ENCODE peak calls at places on chromosomes 3 and 15, in eight cellular contexts. M, J, D, W, X, N, O and V are unnamed samples.

GRCh38 chr3:187987919-187988318 is 166.0 kb upstream of the LPP start:
- DNase-seq in O (no peak), D (no peak), X (no peak), M (no peak), N (no peak), J (no peak), W (no peak), V (no peak)

GRCh38 chr3:147216143-147216673 is 190.1 kb downstream of the ZIC4 start:
- DNase-seq in X (no peak), N (no peak), W (no peak), M (no peak), J (no peak), O (no peak), D (no peak), V (no peak)

GRCh38 chr3:153180860-153181372 is 18.9 kb downstream of the RAP2B start:
- DNase-seq in W (no peak), J (no peak), D (no peak), N (peak), O (no peak), M (no peak), X (no peak), V (no peak)

GRCh38 chr3:178205750-178206149 is 330.5 kb upstream of the KCNMB2 start:
- DNase-seq in W (no peak), N (no peak), D (no peak), M (no peak), O (peak), J (no peak), X (no peak), V (no peak)

GRCh38 chr15:98000249-98001203 is 40.0 kb downstream of the ARRDC4 start:
- DNase-seq in W (peak), M (no peak), O (peak), J (no peak), D (peak), N (peak), X (no peak), V (peak)

GRCh38 chr3:124905093-124905492 is 17.9 kb upstream of the ITGB5 start:
- DNase-seq in O (no peak), M (no peak), X (no peak), N (no peak), J (no peak), W (no peak), D (no peak), V (no peak)

GRCh38 chr15:71940004-71940588 is 129.7 kb downstream of the NR2E3 start:
- DNase-seq in X (no peak), W (no peak), J (no peak), M (no peak), D (no peak), N (no peak), O (no peak), V (no peak)

GRCh38 chr3:78690806-78691205 is 1077.0 kb downstream of the ROBO1 start:
- DNase-seq in M (no peak), D (no peak), O (no peak), J (no peak), W (no peak), X (peak), N (peak), V (no peak)

GRCh38 chr15:44726568-44727461 is 9.5 kb upstream of the TRIM69 start:
- DNase-seq in M (no peak), J (peak), D (peak), W (peak), N (peak), O (peak), X (peak), V (peak)

GRCh38 chr3:63945558-63946096 is 33.4 kb upstream of the SCAANT1 start:
- DNase-seq in J (no peak), X (no peak), M (no peak), O (no peak), D (no peak), W (no peak), N (no peak), V (no peak)

GRCh38 chr3:90007786-90008499 is 900.5 kb downstream of the EPHA3 start:
- DNase-seq in D (no peak), M (no peak), O (no peak), J (peak), X (no peak), N (peak), W (no peak), V (no peak)

GRCh38 chr3:121786485-121786884 is 36.9 kb upstream of the GOLGB1 start:
- DNase-seq in X (no peak), J (no peak), O (no peak), M (no peak), W (no peak), N (peak), D (no peak), V (no peak)

GRCh38 chr15:44788748-44789147 is 52.4 kb downstream of the TRIM69 start:
- DNase-seq in M (no peak), J (no peak), W (no peak), O (no peak), D (no peak), N (peak), X (no peak), V (no peak)

GRCh38 chr3:8931342-8931741 is 31.9 kb downstream of the RAD18 start:
- DNase-seq in X (no peak), M (no peak), W (no peak), O (no peak), N (no peak), J (no peak), D (no peak), V (no peak)

GRCh38 chr3:171157286-171157685 is 130.8 kb upstream of the SLC2A2 start:
- DNase-seq in N (peak), X (no peak), W (no peak), J (no peak), M (no peak), O (no peak), D (no peak), V (no peak)

GRCh38 chr3:64150527-64151238 is 74.6 kb downstream of the PRICKLE2 start:
- DNase-seq in W (peak), O (peak), D (peak), J (no peak), X (peak), M (peak), N (peak), V (no peak)

GRCh38 chr15:40386480-40386879 is 4.0 kb downstream of the KNSTRN start:
- DNase-seq in O (no peak), M (no peak), W (no peak), D (no peak), X (no peak), N (no peak), J (no peak), V (no peak)

GRCh38 chr3:71305246-71306206 is 278.0 kb downstream of the FOXP1 start:
- DNase-seq in O (no peak), D (no peak), J (peak), M (no peak), N (peak), W (peak), X (peak), V (no peak)

GRCh38 chr15:71708052-71708432 is 102.3 kb upstream of the NR2E3 start:
- DNase-seq in M (no peak), N (peak), X (no peak), J (no peak), D (no peak), O (no peak), W (peak), V (no peak)

GRCh38 chr3:123130079-123130726 is 63.4 kb downstream of the PDIA5 start:
- DNase-seq in W (peak), O (no peak), X (no peak), N (no peak), J (no peak), D (no peak), M (no peak), V (no peak)

GRCh38 chr3:84836961-84837360 is 121.8 kb upstream of the CADM2 start:
- DNase-seq in O (no peak), D (no peak), W (no peak), X (no peak), N (no peak), J (peak), M (peak), V (no peak)

GRCh38 chr15:89129123-89129815 is 41.0 kb downstream of the ABHD2 start:
- DNase-seq in O (no peak), X (no peak), D (no peak), W (peak), M (no peak), J (peak), N (peak), V (no peak)

GRCh38 chr3:169241928-169242751 is 421.4 kb downstream of the MECOM start:
- DNase-seq in J (peak), N (peak), X (peak), O (no peak), M (no peak), D (no peak), W (no peak), V (no peak)

GRCh38 chr3:133934073-133934970 is 38.6 kb upstream of the RAB6B start:
- DNase-seq in W (peak), M (no peak), J (no peak), O (no peak), D (no peak), N (no peak), X (no peak), V (no peak)

GRCh38 chr3:107681385-107681784 is 158.6 kb downstream of the BBX start:
- DNase-seq in M (no peak), X (no peak), W (no peak), D (no peak), J (no peak), O (no peak), N (no peak), V (no peak)

GRCh38 chr15:100651253-100651652 is 48.9 kb downstream of the ASB7 start:
- DNase-seq in M (no peak), O (peak), X (peak), N (peak), D (no peak), J (peak), W (no peak), V (no peak)

GRCh38 chr15:76987896-76988860 is 6.7 kb upstream of the PSTPIP1 start:
- DNase-seq in J (no peak), D (no peak), M (no peak), N (peak), W (peak), O (no peak), X (no peak), V (no peak)

GRCh38 chr15:67571643-67572415 is 29.3 kb downstream of the MAP2K5 start:
- DNase-seq in M (no peak), N (no peak), W (peak), O (no peak), D (no peak), X (no peak), J (no peak), V (no peak)

GRCh38 chr15:91522609-91523332 is 330.7 kb upstream of the SLCO3A1 start:
- DNase-seq in J (peak), W (no peak), X (no peak), D (no peak), N (peak), O (no peak), M (no peak), V (no peak)

GRCh38 chr3:21839592-21839991 is 88.6 kb upstream of the ZNF385D start:
- DNase-seq in W (no peak), O (peak), X (peak), D (peak), M (no peak), N (peak), J (no peak), V (peak)

GRCh38 chr15:69167218-69167842 is 6.9 kb downstream of the GLCE start:
- DNase-seq in D (no peak), M (no peak), W (no peak), X (no peak), J (no peak), N (no peak), O (no peak), V (no peak)

GRCh38 chr3:105354429-105354828 is 12.3 kb upstream of the ALCAM start:
- DNase-seq in W (no peak), D (no peak), M (no peak), X (no peak), N (no peak), O (no peak), J (no peak), V (no peak)

GRCh38 chr3:123518892-123519485 is 65.9 kb downstream of the HACD2 start:
- DNase-seq in J (no peak), W (no peak), X (no peak), N (no peak), D (no peak), M (no peak), O (no peak), V (no peak)

GRCh38 chr15:44659041-44659440 is 4.4 kb downstream of the SPG11 start:
- DNase-seq in N (no peak), W (no peak), J (no peak), X (no peak), D (no peak), M (no peak), O (no peak), V (no peak)

GRCh38 chr3:184781801-184782200 is 30.2 kb upstream of the VPS8 start:
- DNase-seq in W (no peak), M (no peak), J (no peak), D (no peak), N (no peak), X (no peak), O (no peak), V (no peak)

GRCh38 chr3:2861120-2861519 is 249.1 kb downstream of the IL5RA start:
- DNase-seq in O (no peak), M (no peak), D (no peak), N (no peak), J (no peak), X (no peak), W (no peak), V (no peak)

GRCh38 chr3:176160997-176161396 is 1036.3 kb downstream of the TBL1XR1 start:
- DNase-seq in D (no peak), W (no peak), M (no peak), O (no peak), N (no peak), X (no peak), J (no peak), V (no peak)

GRCh38 chr3:10772230-10773161 is 43.5 kb upstream of the SLC6A11 start:
- DNase-seq in J (no peak), N (peak), X (no peak), W (peak), M (no peak), D (no peak), O (no peak), V (no peak)
- TF ChIP-seq CTCF in J (peak), N (no peak), X (peak), W (no peak), M (no peak), D (peak), O (no peak), V (peak)

GRCh38 chr3:72482589-72483249 is 365.5 kb downstream of the SHQ1 start:
- DNase-seq in N (peak), M (peak), J (peak), O (no peak), X (peak), D (no peak), W (peak), V (peak)
- H3K4me3 ChIP-seq in N (peak), M (peak), J (peak), O (no peak), X (peak), D (peak), W (no peak), V (peak)

GRCh38 chr3:190427108-190427507 is 22.6 kb downstream of the TMEM207 start:
- DNase-seq in M (no peak), X (no peak), O (no peak), J (no peak), N (no peak), D (no peak), W (no peak), V (no peak)

GRCh38 chr3:190424108-190424477 is 25.6 kb downstream of the TMEM207 start:
- DNase-seq in O (no peak), J (no peak), X (no peak), M (no peak), W (no peak), D (no peak), N (no peak), V (no peak)

GRCh38 chr3:190425833-190426232 is 23.9 kb downstream of the TMEM207 start:
- DNase-seq in D (no peak), M (no peak), W (no peak), J (no peak), O (no peak), X (no peak), N (no peak), V (no peak)

GRCh38 chr3:190429681-190430080 is 20.0 kb downstream of the TMEM207 start:
- DNase-seq in X (peak), J (peak), D (no peak), W (no peak), M (no peak), O (no peak), N (peak), V (no peak)

GRCh38 chr3:190424478-190425439 is 24.9 kb downstream of the TMEM207 start:
- DNase-seq in D (peak), X (peak), W (peak), O (no peak), J (peak), M (no peak), N (peak), V (peak)
- TF ChIP-seq CTCF in D (peak), X (peak), W (peak), O (peak), J (peak), M (peak), N (peak), V (peak)

DNA sequence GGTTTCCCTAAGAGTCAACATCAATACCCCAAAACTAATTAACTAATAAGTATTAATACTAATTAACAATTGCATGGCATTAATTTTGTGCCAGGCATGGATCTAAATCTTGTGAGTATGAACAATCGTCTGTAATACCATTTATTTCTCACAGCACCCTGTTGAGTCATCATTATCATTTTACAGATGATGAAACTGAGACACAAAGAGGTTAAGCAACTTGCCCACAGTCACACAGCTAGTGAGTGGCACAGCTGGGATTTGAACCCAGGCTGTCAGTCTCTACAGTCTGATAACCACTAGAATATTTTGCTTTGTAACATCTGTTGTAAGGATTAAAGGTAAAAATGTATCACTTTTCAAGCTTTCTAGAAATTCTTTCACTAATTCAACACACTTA is 423.4 kb upstream of the WNT5A start:
- DNase-seq in X (no peak), O (no peak), N (peak), D (no peak), J (no peak), M (no peak), W (no peak), V (no peak)
- H3K4me3 ChIP-seq in X (no peak), O (no peak), N (no peak), D (no peak), J (no peak), M (no peak), W (no peak), V (no peak)

GRCh38 chr3:59308684-59309083 is 258.9 kb upstream of the CFAP20DC start:
- DNase-seq in W (no peak), O (no peak), N (no peak), J (no peak), D (no peak), X (no peak), M (no peak), V (no peak)
- TF ChIP-seq CTCF in W (no peak), O (peak), N (peak), J (peak), D (no peak), X (peak), M (no peak), V (peak)

GRCh38 chr3:12288466-12289129 is at the start of gene PPARG:
- DNase-seq in O (no peak), N (peak), J (no peak), D (no peak), M (no peak), W (peak), X (no peak), V (no peak)

GRCh38 chr3:12289562-12289961 is 692 bp downstream of the PPARG start:
- DNase-seq in M (no peak), O (no peak), W (no peak), J (no peak), D (no peak), N (no peak), X (no peak), V (no peak)

GRCh38 chr3:12296511-12296910 is 7.6 kb downstream of the PPARG start:
- DNase-seq in X (no peak), W (no peak), J (no peak), O (no peak), N (no peak), D (no peak), M (no peak), V (no peak)

GRCh38 chr3:12294885-12295580 is 6.2 kb downstream of the PPARG start:
- DNase-seq in W (no peak), D (no peak), N (peak), J (no peak), M (no peak), O (peak), X (peak), V (peak)

GRCh38 chr3:12292770-12293169 is 3.9 kb downstream of the PPARG start:
- DNase-seq in J (no peak), D (no peak), N (no peak), W (no peak), X (no peak), M (no peak), O (no peak), V (no peak)
- H3K4me3 ChIP-seq in J (no peak), D (no peak), N (peak), W (peak), X (no peak), M (no peak), O (no peak), V (no peak)

DNA sequence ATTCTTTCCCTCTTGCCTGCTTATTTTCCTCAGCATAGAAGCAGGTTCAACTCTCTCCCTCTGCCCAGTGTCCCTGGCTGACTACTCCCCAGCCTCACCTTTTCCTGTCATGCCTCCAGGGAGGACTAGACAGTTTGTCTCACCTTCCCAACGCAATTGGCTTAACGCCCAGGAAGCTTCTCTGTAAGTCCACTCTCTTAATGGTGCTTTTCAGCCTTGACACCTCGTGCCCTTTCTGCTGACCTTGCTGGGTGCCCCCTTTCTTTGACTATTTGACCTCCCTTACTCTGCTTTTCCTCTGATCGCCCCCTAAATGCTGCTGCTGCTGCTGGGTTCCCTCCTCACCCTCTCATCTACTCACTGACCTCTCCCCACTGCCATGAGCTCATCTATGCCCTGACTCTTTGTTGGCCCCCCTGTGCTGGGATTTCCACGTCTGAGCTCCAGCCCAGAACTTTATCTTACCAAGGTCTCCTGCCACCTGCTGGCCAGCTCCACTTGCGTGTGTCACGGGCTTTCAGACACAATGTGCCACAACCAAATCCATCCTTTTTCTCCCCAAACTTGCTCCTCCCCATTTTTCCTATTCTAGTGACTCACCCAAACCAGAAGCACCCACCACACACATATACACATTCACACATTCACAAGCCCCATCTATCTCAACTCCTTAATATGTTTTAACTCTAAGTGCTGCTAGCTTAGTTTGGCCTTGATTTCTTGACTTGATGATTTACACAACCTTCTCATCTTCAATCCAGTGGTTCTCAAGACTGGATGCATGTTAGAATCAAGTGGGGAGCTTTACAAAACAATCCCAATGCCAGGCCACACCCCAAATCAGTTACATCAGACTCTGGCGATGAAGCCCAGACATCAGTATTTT is 16.6 kb downstream of the EPB42 start:
- DNase-seq in M (no peak), O (no peak), X (peak), D (peak), J (peak), W (peak), N (peak), V (no peak)
- TF ChIP-seq CTCF in M (peak), O (peak), X (peak), D (peak), J (peak), W (peak), N (peak), V (peak)